ENCODE peak calls at places on chromosomes 7 and 10, in four cellular contexts. One of them, this sample, is unnamed.

GRCh38 chr7:90404777-90405176 is 1.5 kb downstream of the CLDN12 start:
- DNase-seq in NCI-H1092: no peak
- DNase-seq in esophagus squamous epithelium: no peak
- DNase-seq in T-helper 9 cell: no peak
- DNase-seq in this sample: no peak

GRCh38 chr10:5447071-5447470 is 34.7 kb downstream of the NET1 start:
- DNase-seq in NCI-H1092: no peak
- DNase-seq in esophagus squamous epithelium: no peak
- DNase-seq in T-helper 9 cell: no peak
- DNase-seq in this sample: no peak

GRCh38 chr7:41122256-41122987 is 580.5 kb downstream of the INHBA start:
- DNase-seq in NCI-H1092: no peak
- DNase-seq in esophagus squamous epithelium: no peak
- DNase-seq in T-helper 9 cell: no peak
- DNase-seq in this sample: no peak

GRCh38 chr7:20005081-20005480 is 212.1 kb downstream of the MACC1 start:
- DNase-seq in NCI-H1092: no peak
- DNase-seq in esophagus squamous epithelium: no peak
- DNase-seq in T-helper 9 cell: no peak
- DNase-seq in this sample: peak

GRCh38 chr10:52578871-52579405 is 193.6 kb downstream of the MBL2 start:
- DNase-seq in NCI-H1092: no peak
- DNase-seq in esophagus squamous epithelium: no peak
- DNase-seq in T-helper 9 cell: no peak
- DNase-seq in this sample: no peak

GRCh38 chr10:61547297-61547696 is 94.1 kb upstream of the TMEM26 start:
- DNase-seq in NCI-H1092: no peak
- DNase-seq in esophagus squamous epithelium: no peak
- DNase-seq in T-helper 9 cell: no peak
- DNase-seq in this sample: no peak

GRCh38 chr7:30390872-30391646 is 87.5 kb downstream of the NOD1 start:
- DNase-seq in NCI-H1092: no peak
- DNase-seq in esophagus squamous epithelium: no peak
- DNase-seq in T-helper 9 cell: no peak
- DNase-seq in this sample: no peak

GRCh38 chr7:31940167-31940566 is 130.0 kb downstream of the PDE1C start:
- DNase-seq in NCI-H1092: no peak
- DNase-seq in esophagus squamous epithelium: no peak
- DNase-seq in T-helper 9 cell: no peak
- DNase-seq in this sample: no peak